ENCODE peak calls at places on chromosomes 4 and X, in nine cellular contexts. G is cardiac fibroblast, F is tibial artery, E is Panc1, I is endothelial cell of umbilical vein, B is breast epithelium, W is neural crest cell, T is uterus, X is SK-N-SH. M is an unnamed sample.

GRCh38 chrX:38365939-38366338 is 13.5 kb downstream of the OTC start:
- DNase-seq in X (no peak), W (no peak), B (no peak), F (no peak), I (no peak), T (no peak), G (no peak), E (no peak), M (no peak)

GRCh38 chrX:119240356-119240755 is 4.3 kb downstream of the PGRMC1 start:
- DNase-seq in E (no peak), X (no peak), W (no peak), G (peak), I (no peak), F (no peak), T (no peak), B (no peak), M (no peak)

GRCh38 chrX:101206471-101206870 is 13.1 kb upstream of the DRP2 start:
- DNase-seq in X (peak), T (no peak), G (peak), B (no peak), E (peak), F (no peak), I (peak), W (no peak), M (no peak)

GRCh38 chrX:25968920-25969319 is 169.2 kb upstream of the MAGEB18 start:
- DNase-seq in W (peak), I (peak), X (peak), E (no peak), T (no peak), B (no peak), F (no peak), G (peak), M (no peak)

GRCh38 chr4:6179362-6179761 is 21.0 kb downstream of the JAKMIP1 start:
- DNase-seq in E (no peak), X (no peak), G (no peak), W (no peak), T (no peak), F (no peak), B (no peak), I (no peak), M (no peak)

GRCh38 chr4:68348577-68348976 is 1.3 kb downstream of the YTHDC1 start:
- DNase-seq in I (peak), E (no peak), W (no peak), X (no peak), F (no peak), T (no peak), B (no peak), G (no peak), M (no peak)

GRCh38 chrX:126137899-126138298 is 28.2 kb downstream of the DCAF12L2 start:
- DNase-seq in W (no peak), F (no peak), E (no peak), B (no peak), T (no peak), I (no peak), X (peak), G (peak), M (no peak)

GRCh38 chrX:50704360-50704759 is 109.6 kb downstream of the SHROOM4 start:
- DNase-seq in E (no peak), T (no peak), X (no peak), W (no peak), F (no peak), G (peak), I (no peak), B (no peak), M (no peak)

GRCh38 chrX:53918697-53919096 is 125.6 kb downstream of the PHF8 start:
- DNase-seq in W (no peak), X (no peak), G (no peak), B (no peak), T (no peak), E (no peak), F (no peak), I (no peak), M (no peak)

GRCh38 chr4:130238121-130238520 is 1142.2 kb downstream of the C4orf33 start:
- DNase-seq in W (no peak), G (peak), I (peak), F (no peak), T (no peak), X (no peak), B (no peak), E (no peak), M (no peak)

GRCh38 chrX:95539041-95539440 is 1145.6 kb upstream of the DIAPH2 start:
- DNase-seq in W (no peak), X (no peak), F (no peak), T (no peak), B (no peak), G (no peak), I (no peak), E (no peak), M (no peak)

GRCh38 chr4:101169044-101170014 is 178.0 kb downstream of the PPP3CA start:
- DNase-seq in I (peak), B (no peak), G (peak), F (peak), W (peak), E (peak), X (peak), T (peak), M (no peak)

GRCh38 chr4:93865650-93866049 is 37.1 kb downstream of the ATOH1 start:
- DNase-seq in X (no peak), G (no peak), B (no peak), F (no peak), E (no peak), W (no peak), T (no peak), I (no peak), M (no peak)

GRCh38 chr4:168720396-168720795 is 223.5 kb downstream of the PALLD start:
- DNase-seq in E (no peak), I (no peak), X (no peak), G (no peak), W (no peak), T (no peak), B (no peak), F (no peak), M (no peak)

DNA sequence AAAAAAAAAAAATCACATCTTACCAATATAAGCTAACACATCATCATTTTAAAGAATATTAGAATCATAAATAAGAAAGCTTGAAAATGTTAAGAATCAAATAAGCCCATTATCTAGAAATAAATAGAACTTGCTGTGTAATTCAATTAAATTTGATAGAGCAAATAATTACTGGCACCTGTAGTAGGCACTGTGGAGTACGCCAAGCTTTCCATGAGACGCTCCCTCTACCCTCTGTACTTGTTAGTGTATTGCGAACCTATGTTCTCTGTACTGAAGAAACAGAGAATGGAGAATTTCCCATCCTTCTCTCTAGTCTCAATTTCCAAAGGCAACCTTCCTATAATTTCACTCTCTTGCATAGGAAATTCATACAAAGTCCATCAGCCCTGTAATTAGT is 61.7 kb upstream of the HAND2 start:
- DNase-seq in X (no peak), I (no peak), W (no peak), T (no peak), F (no peak), B (no peak), E (no peak), G (no peak), M (no peak)
- TF ChIP-seq CTCF in X (no peak), I (no peak), W (no peak), T (no peak), F (no peak), B (no peak), E (peak), G (no peak), M (no peak)

GRCh38 chrX:10193587-10193986 is 36.8 kb downstream of the CLCN4 start:
- DNase-seq in B (no peak), T (no peak), E (no peak), F (no peak), G (no peak), I (no peak), W (no peak), X (no peak), M (no peak)

GRCh38 chrX:10189317-10190268 is 32.8 kb downstream of the CLCN4 start:
- DNase-seq in E (peak), W (peak), I (peak), F (peak), T (peak), X (peak), G (peak), B (peak), M (peak)

GRCh38 chrX:10187421-10187820 is 30.6 kb downstream of the CLCN4 start:
- DNase-seq in T (no peak), I (no peak), E (no peak), F (no peak), W (no peak), B (no peak), X (no peak), G (no peak), M (no peak)

GRCh38 chrX:10186355-10186754 is 29.6 kb downstream of the CLCN4 start:
- DNase-seq in E (no peak), G (no peak), T (no peak), W (no peak), F (no peak), I (no peak), B (no peak), X (no peak), M (no peak)

DNA sequence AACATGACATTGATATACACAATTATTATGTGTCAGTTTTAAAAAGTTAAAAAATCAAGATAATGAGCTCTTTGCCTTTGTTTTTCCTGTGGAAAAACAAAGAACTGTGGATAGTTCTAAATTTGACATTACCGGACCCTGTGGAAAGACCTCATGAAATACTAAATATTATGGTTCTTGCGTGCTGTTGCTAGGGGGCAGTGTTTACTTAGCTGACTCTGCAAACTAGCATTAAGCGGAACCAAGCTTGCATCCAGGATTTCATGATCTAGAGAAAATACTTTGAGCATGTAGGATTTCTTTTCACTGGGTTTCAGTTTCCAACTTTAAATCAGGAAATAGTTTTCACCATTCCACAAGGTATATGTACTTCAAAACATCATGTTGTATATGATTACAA is 33.6 kb downstream of the CLCN4 start:
- DNase-seq in I (peak), F (peak), G (peak), W (peak), E (peak), T (peak), B (no peak), X (peak), M (no peak)
- TF ChIP-seq CTCF in I (peak), F (peak), G (peak), W (peak), E (peak), T (peak), B (peak), X (peak), M (no peak)

GRCh38 chr4:48102303-48102702 is 31.7 kb downstream of the TXK start:
- DNase-seq in B (no peak), X (no peak), W (no peak), G (no peak), F (no peak), I (no peak), T (no peak), E (no peak), M (no peak)
- TF ChIP-seq CTCF in B (no peak), X (peak), W (peak), G (peak), F (no peak), I (no peak), T (no peak), E (peak), M (no peak)

GRCh38 chrX:40299502-40300118 is 201.9 kb upstream of the BCOR start:
- DNase-seq in W (no peak), E (no peak), X (no peak), T (no peak), B (no peak), F (no peak), I (no peak), G (no peak), M (no peak)

GRCh38 chrX:40303256-40304077 is 205.7 kb upstream of the BCOR start:
- DNase-seq in E (no peak), W (no peak), T (no peak), G (no peak), F (no peak), B (no peak), X (no peak), I (no peak), M (no peak)

GRCh38 chrX:40300286-40300890 is 202.6 kb upstream of the BCOR start:
- DNase-seq in W (no peak), G (no peak), T (no peak), B (no peak), F (no peak), X (no peak), I (no peak), E (no peak), M (no peak)

GRCh38 chrX:40307871-40308270 is 210.1 kb upstream of the BCOR start:
- DNase-seq in G (no peak), T (no peak), I (no peak), W (no peak), F (no peak), X (no peak), B (no peak), E (no peak), M (no peak)

DNA sequence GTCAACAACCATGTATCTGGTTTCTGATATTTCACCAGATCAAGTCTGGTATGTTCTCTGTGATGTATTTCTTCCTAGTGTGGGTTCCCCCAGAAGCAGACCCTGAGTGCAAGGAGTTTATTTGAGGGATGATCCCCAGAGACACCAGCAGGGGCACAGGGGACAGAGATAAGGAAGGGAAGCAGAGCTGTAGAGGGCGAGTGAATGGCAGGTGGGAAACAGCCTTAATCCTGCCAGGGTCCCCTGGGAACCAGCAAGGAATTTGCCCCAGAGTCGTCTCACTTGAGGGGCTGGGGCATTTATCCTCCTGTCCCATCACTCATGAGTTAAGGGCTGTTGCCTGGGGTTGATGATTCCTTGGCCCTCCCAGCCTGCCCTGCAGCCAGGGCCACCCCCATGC is 206.4 kb upstream of the BCOR start:
- DNase-seq in T (no peak), E (no peak), W (no peak), I (no peak), B (no peak), X (no peak), F (no peak), G (no peak), M (no peak)
- TF ChIP-seq CTCF in T (no peak), E (no peak), W (no peak), I (no peak), B (no peak), X (no peak), F (no peak), G (no peak), M (no peak)

GRCh38 chr4:122576261-122577188 is 44.3 kb downstream of the IL21 start:
- DNase-seq in E (no peak), I (peak), F (no peak), B (no peak), W (peak), X (peak), G (peak), T (no peak), M (no peak)
- TF ChIP-seq CTCF in E (peak), I (peak), F (no peak), B (peak), W (peak), X (peak), G (peak), T (peak), M (no peak)

M was measured in omental fat pad.